ENCODE peak calls at places on chromosomes 2 and 18, in ten cellular contexts. B is fibroblast of pulmonary artery, W is bronchial epithelial cell, R is mesothelial cell of epicardium, V is GM20000, K is breast epithelium, J is OCI-LY7, C is HFF-Myc, Z is AG09319, S is ovary. F is an unnamed sample.

GRCh38 chr18:77422974-77423373 is 173.3 kb downstream of the GALR1 start:
- DNase-seq in Z (no peak), V (no peak), K (no peak), W (no peak), J (no peak), C (no peak), R (no peak), S (no peak), B (no peak), F (no peak)

GRCh38 chr2:1339757-1340515 is 73.3 kb upstream of the TPO start:
- DNase-seq in R (no peak), S (no peak), B (no peak), V (no peak), C (no peak), W (no peak), K (no peak), J (no peak), Z (no peak), F (no peak)

GRCh38 chr2:179800776-179801175 is 60.6 kb downstream of the ZNF385B start:
- DNase-seq in V (no peak), Z (no peak), K (no peak), R (no peak), J (no peak), S (no peak), C (no peak), B (no peak), W (no peak), F (no peak)

GRCh38 chr2:227079726-227080125 is 84.3 kb downstream of the COL4A4 start:
- DNase-seq in B (no peak), Z (no peak), J (no peak), C (no peak), W (no peak), K (no peak), S (no peak), V (no peak), R (no peak), F (no peak)

GRCh38 chr18:57802166-57802868 is 798 bp downstream of the ATP8B1 start:
- DNase-seq in Z (no peak), K (no peak), R (no peak), S (no peak), V (peak; percentile 26), J (no peak), W (no peak), C (no peak), B (no peak), F (peak; percentile 40)

GRCh38 chr18:35671952-35672603 is 90.5 kb downstream of the GALNT1 start:
- DNase-seq in W (peak; percentile 14), C (no peak), V (no peak), K (no peak), S (no peak), R (no peak), B (peak; percentile 11), J (no peak), Z (no peak), F (no peak)

GRCh38 chr2:71884303-71885042 is 263.2 kb downstream of the CYP26B1 start:
- DNase-seq in W (peak; percentile 77), S (no peak), C (peak; percentile 80), J (no peak), V (no peak), R (no peak), K (no peak), Z (no peak), B (peak; percentile 92), F (no peak)

GRCh38 chr2:120552800-120553471 is 182.7 kb upstream of the GLI2 start:
- DNase-seq in Z (no peak), J (peak; percentile 2), S (peak; percentile 68), V (peak; percentile 44), R (peak; percentile 44), W (peak; percentile 79), B (peak; percentile 92), K (peak; percentile 94), C (no peak), F (no peak)

GRCh38 chr18:61833387-61833786 is 59.4 kb downstream of the RNF152 start:
- DNase-seq in J (no peak), Z (peak; percentile 41), V (no peak), R (no peak), S (no peak), K (no peak), C (peak; percentile 63), W (no peak), B (peak; percentile 70), F (no peak)

GRCh38 chr18:61833978-61834377 is 58.8 kb downstream of the RNF152 start:
- DNase-seq in J (no peak), S (no peak), C (peak; percentile 14), B (peak; percentile 26), V (no peak), K (no peak), Z (no peak), R (no peak), W (no peak), F (no peak)

GRCh38 chr18:61831071-61831470 is 61.7 kb downstream of the RNF152 start:
- DNase-seq in V (no peak), C (no peak), K (no peak), J (no peak), Z (no peak), R (no peak), W (no peak), B (peak; percentile 57), S (no peak), F (no peak)

GRCh38 chr18:61829108-61829507 is 63.7 kb downstream of the RNF152 start:
- DNase-seq in K (no peak), W (no peak), S (no peak), Z (no peak), B (no peak), R (no peak), C (no peak), J (no peak), V (no peak), F (no peak)

GRCh38 chr18:61832858-61833257 is 59.9 kb downstream of the RNF152 start:
- DNase-seq in J (no peak), S (no peak), C (no peak), Z (no peak), R (no peak), V (no peak), K (no peak), B (no peak), W (no peak), F (no peak)
- TF ChIP-seq CTCF in J (no peak), S (no peak), C (no peak), Z (no peak), R (no peak), V (no peak), K (no peak), B (no peak), W (no peak), F (no peak)

GRCh38 chr2:130778781-130779180 is 23.4 kb downstream of the AMER3 start:
- DNase-seq in W (no peak), R (no peak), Z (no peak), B (no peak), C (no peak), S (no peak), J (no peak), K (no peak), V (no peak), F (no peak)

DNA sequence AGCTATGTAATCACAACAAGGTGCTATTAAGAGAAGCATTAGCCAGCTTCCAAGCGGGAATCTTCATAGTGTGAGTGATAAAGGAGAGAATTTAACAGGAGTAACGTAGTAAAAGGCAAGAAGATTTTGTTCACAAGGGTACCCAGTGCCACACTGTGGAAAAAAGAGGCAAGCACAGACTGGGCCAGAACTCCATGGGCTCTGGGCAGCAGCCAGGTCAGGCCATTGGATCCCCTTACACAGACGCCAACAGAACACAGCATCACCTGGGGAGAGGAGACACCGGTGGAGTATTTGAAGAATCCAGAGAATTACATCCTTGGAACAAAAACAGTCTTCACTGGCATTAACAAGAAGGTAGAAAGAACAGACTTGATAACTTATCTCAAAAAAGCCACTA is 21.2 kb downstream of the AMER3 start:
- DNase-seq in Z (no peak), V (no peak), W (no peak), S (no peak), R (no peak), C (no peak), K (no peak), B (no peak), J (no peak), F (no peak)
- TF ChIP-seq CTCF in Z (no peak), V (no peak), W (peak; percentile 15), S (no peak), R (no peak), C (no peak), K (no peak), B (no peak), J (no peak), F (no peak)

GRCh38 chr18:31503011-31503410 is 5.0 kb downstream of the DSG2 start:
- DNase-seq in C (no peak), R (no peak), S (no peak), J (no peak), W (no peak), B (no peak), Z (no peak), K (no peak), V (no peak), F (no peak)

GRCh38 chr18:31505161-31505560 is 7.2 kb downstream of the DSG2 start:
- DNase-seq in V (no peak), W (no peak), S (no peak), Z (no peak), B (no peak), R (no peak), K (no peak), C (no peak), J (no peak), F (no peak)

GRCh38 chr18:31504455-31505147 is 6.6 kb downstream of the DSG2 start:
- DNase-seq in W (no peak), J (no peak), K (no peak), B (no peak), V (no peak), Z (no peak), S (no peak), R (no peak), C (no peak), F (no peak)

GRCh38 chr18:31508781-31509180 is 10.8 kb downstream of the DSG2 start:
- DNase-seq in Z (no peak), C (no peak), V (no peak), K (no peak), S (no peak), R (no peak), W (peak; percentile 83), B (no peak), J (no peak), F (no peak)

DNA sequence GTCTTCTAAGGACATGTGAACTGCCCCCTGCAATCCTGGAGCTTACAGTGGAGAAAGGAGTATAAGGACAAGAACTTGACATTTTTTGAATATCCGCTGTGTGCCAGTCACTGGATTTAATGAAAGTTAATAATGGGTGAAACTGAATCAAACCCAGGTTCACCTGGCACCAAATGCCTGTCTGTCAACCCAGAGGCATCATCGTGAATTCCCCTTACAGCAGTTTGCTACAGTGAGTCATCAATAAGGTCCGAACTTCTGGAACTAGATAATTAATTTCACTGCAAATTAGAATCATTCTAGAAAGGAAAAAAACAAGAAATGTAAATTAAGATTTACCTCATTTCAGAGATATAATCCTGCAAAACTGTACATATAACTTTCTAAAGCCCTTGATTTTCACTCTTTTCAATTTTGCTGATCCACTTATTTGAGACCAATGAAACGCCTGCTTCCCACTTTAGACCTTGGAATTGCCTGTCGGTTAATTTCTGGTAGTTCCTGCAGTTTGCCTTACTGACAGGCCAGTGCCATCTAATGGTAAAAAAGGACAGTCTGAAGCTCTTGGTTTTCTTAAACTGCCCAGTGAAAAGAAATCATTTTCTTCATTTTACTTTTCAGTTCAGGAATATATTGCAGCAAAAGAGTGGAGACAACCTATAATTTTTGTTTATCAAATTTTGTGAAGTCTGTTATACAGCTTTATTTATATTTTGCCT is 8.2 kb downstream of the DSG2 start:
- DNase-seq in C (no peak), V (no peak), J (no peak), K (no peak), S (no peak), Z (no peak), B (peak; percentile 66), W (peak; percentile 41), R (no peak), F (no peak)
- TF ChIP-seq CTCF in C (no peak), V (no peak), J (peak; percentile 22), K (no peak), S (no peak), Z (no peak), B (peak; percentile 50), W (peak; percentile 21), R (no peak), F (no peak)

DNA sequence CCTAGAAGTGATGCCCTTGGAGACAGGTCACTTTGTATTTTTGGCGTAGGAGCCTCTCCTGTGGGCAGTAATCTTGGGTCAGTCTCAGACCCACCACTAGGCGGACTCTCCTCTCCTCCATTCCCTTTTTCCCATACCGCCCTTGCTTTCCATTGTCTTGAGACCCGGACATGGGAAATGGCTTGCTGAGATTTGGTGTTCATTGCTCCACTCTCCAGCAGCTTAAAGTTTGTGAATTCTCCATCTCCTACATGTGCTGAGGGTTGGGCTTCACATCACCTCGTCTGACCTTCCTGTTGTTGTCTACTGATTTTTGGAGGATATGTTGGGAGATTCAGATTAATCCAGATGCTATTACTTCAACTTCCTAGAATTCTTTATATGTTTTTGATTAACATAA is 159.2 kb upstream of the RAB12 start:
- DNase-seq in C (peak; percentile 4), V (no peak), W (no peak), R (no peak), J (no peak), B (peak; percentile 19), Z (no peak), S (no peak), K (no peak), F (no peak)
- TF ChIP-seq CTCF in C (peak; percentile 72), V (peak; percentile 15), W (peak; percentile 61), R (peak; percentile 66), J (peak; percentile 70), B (peak; percentile 53), Z (peak; percentile 49), S (no peak), K (peak; percentile 27), F (no peak)